ENCODE peak calls at places on chromosomes 11 and 22, in six cellular contexts. V is CD4-positive, alpha-beta memory T cell; L is psoas muscle; S is mesendoderm; R is thoracic aorta; Y is HCT116. O is an unnamed sample. For H3K4me1, the result is how much of the 10 kb centered on the place peaks cover.

GRCh38 chr11:65781962-65782815 is 1.4 kb upstream of the AP5B1 start:
- DNase-seq in V (no peak), L (peak), S (no peak), R (no peak), Y (no peak), O (no peak)

GRCh38 chr22:41561788-41562187 is 978 bp downstream of the CSDC2 start:
- DNase-seq in V (no peak), L (no peak), S (no peak), R (no peak), Y (no peak), O (no peak)

GRCh38 chr22:49243965-49244364 is 583.7 kb downstream of the BRD1 start:
- DNase-seq in V (no peak), L (no peak), S (no peak), R (no peak), Y (no peak), O (no peak)

GRCh38 chr11:1747753-1748466 is 2.5 kb downstream of the IFITM10 start:
- DNase-seq in V (no peak), L (peak), S (no peak), R (no peak), Y (no peak), O (no peak)

GRCh38 chr11:117535201-117535869 is 207.7 kb downstream of the CEP164 start:
- DNase-seq in V (no peak), L (peak), S (no peak), R (no peak), Y (no peak), O (peak)

GRCh38 chr11:20647976-20648565 is 21.3 kb upstream of the NELL1 start:
- DNase-seq in V (peak), L (no peak), S (peak), R (no peak), Y (peak), O (peak)

GRCh38 chr11:121887564-121887963 is 228.5 kb downstream of the BLID start:
- DNase-seq in V (no peak), L (no peak), S (no peak), R (no peak), Y (no peak), O (no peak)

GRCh38 chr22:48888466-48889208 is 939.0 kb downstream of the BRD1 start:
- DNase-seq in V (no peak), L (peak), S (no peak), R (no peak), Y (no peak), O (no peak)

GRCh38 chr11:64855596-64856304 is 11.3 kb upstream of the CDC42BPG start:
- DNase-seq in V (no peak), L (no peak), S (no peak), R (no peak), Y (no peak), O (no peak)

GRCh38 chr11:83020942-83021779 is 50.5 kb downstream of the RAB30 start:
- DNase-seq in V (no peak), L (no peak), S (no peak), R (no peak), Y (no peak), O (no peak)

GRCh38 chr22:36461665-36462474 is 19.6 kb downstream of the TXN2 start:
- DNase-seq in V (no peak), L (peak), S (peak), R (peak), Y (no peak), O (no peak)

GRCh38 chr11:96045622-96046456 is 121.9 kb upstream of the MTMR2 start:
- DNase-seq in V (no peak), L (no peak), S (peak), R (peak), Y (no peak), O (no peak)

GRCh38 chr11:64357904-64358535 is 942 bp upstream of the RPS6KA4 start:
- DNase-seq in V (no peak), L (no peak), S (no peak), R (no peak), Y (no peak), O (peak)

GRCh38 chr11:107493117-107493516 is 35.5 kb upstream of the CWF19L2 start:
- DNase-seq in V (no peak), L (no peak), S (no peak), R (no peak), Y (no peak), O (peak)

GRCh38 chr11:119334173-119334930 is at the start of gene RNF26:
- DNase-seq in V (peak), L (peak), S (peak), R (peak), Y (peak), O (peak)
- H3K4me1 ChIP-seq in V (under half), L (under half), S (under half), R (under half), Y (under half), O (under half)

GRCh38 chr11:115213007-115213406 is 291.2 kb downstream of the CADM1 start:
- DNase-seq in V (no peak), L (no peak), S (no peak), R (no peak), Y (no peak), O (no peak)

GRCh38 chr11:115217726-115218311 is 286.4 kb downstream of the CADM1 start:
- DNase-seq in V (no peak), L (no peak), S (no peak), R (no peak), Y (no peak), O (no peak)

GRCh38 chr11:115215694-115216615 is 288.3 kb downstream of the CADM1 start:
- DNase-seq in V (no peak), L (no peak), S (peak), R (no peak), Y (no peak), O (no peak)

GRCh38 chr11:115219378-115219777 is 284.8 kb downstream of the CADM1 start:
- DNase-seq in V (no peak), L (no peak), S (no peak), R (no peak), Y (no peak), O (no peak)

GRCh38 chr11:115214644-115215305 is 289.4 kb downstream of the CADM1 start:
- DNase-seq in V (no peak), L (no peak), S (no peak), R (no peak), Y (no peak), O (no peak)
- H3K27ac ChIP-seq in V (no peak), L (no peak), S (no peak), R (no peak), Y (no peak), O (no peak)

GRCh38 chr11:125075900-125076317 is 12.8 kb downstream of the SLC37A2 start:
- DNase-seq in V (no peak), L (no peak), S (no peak), R (no peak), Y (no peak), O (no peak)

GRCh38 chr11:125078016-125078415 is 14.9 kb downstream of the SLC37A2 start:
- DNase-seq in V (no peak), L (no peak), S (no peak), R (no peak), Y (no peak), O (no peak)

GRCh38 chr11:125074511-125075241 is 11.6 kb downstream of the SLC37A2 start:
- DNase-seq in V (no peak), L (no peak), S (peak), R (no peak), Y (no peak), O (peak)

GRCh38 chr11:125075242-125075625 is 12.1 kb downstream of the SLC37A2 start:
- DNase-seq in V (no peak), L (no peak), S (no peak), R (no peak), Y (no peak), O (no peak)

DNA sequence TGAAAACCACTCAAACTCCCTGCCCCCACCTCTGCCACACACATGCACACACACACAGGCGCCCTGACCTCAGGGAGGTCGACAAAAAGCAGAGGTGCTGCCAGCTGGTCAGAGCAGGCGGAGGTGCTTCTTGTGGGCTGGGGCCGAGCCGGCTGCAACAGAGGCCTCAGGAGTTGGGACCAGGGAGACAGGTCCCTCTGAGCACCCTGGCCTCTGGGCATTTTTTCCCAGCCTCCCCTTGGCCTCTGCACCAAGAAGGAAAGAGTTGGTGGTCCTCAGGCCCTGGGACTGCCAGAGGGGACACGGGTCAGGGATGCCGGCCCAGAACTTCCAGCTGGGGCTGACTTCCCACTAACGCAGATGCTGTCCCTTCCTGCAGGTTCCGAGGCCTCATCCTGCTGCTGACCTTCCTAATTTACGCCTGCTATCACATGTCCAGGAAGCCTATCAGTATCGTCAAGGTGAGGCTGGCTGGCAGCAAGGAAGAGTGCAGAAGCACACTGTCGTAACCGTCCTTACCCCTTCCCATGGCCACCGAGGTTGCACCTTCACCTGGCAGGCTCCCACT is 13.4 kb downstream of the SLC37A2 start:
- DNase-seq in V (no peak), L (no peak), S (no peak), R (no peak), Y (no peak), O (no peak)
- H3K4me1 ChIP-seq in V (under half), L (under half), S (under half), R (under half), Y (under half), O (under half)

GRCh38 chr11:19598456-19598855 is 114.2 kb upstream of the NAV2 start:
- DNase-seq in V (no peak), L (no peak), S (no peak), R (no peak), Y (no peak), O (no peak)
- H3K27ac ChIP-seq in V (no peak), L (no peak), S (no peak), R (peak), Y (no peak), O (no peak)

GRCh38 chr22:37659066-37659896 is 758 bp downstream of the PDXP start:
- DNase-seq in V (no peak), L (peak), S (no peak), R (no peak), Y (no peak), O (peak)
- H3K4me1 ChIP-seq in V (under half), L (under half), S (under half), R (under half), Y (under half), O (under half)

GRCh38 chr11:80024119-80024518 is 583.3 kb upstream of the TENM4 start:
- DNase-seq in V (no peak), L (no peak), S (peak), R (no peak), Y (no peak), O (peak)
- H3K27ac ChIP-seq in V (no peak), L (no peak), S (no peak), R (no peak), Y (no peak), O (no peak)

GRCh38 chr11:114175706-114176105 is 116.2 kb downstream of the ZBTB16 start:
- DNase-seq in V (no peak), L (peak), S (peak), R (no peak), Y (no peak), O (no peak)

GRCh38 chr11:114172055-114172861 is 112.7 kb downstream of the ZBTB16 start:
- DNase-seq in V (no peak), L (no peak), S (no peak), R (no peak), Y (no peak), O (no peak)

GRCh38 chr11:114174712-114175495 is 115.4 kb downstream of the ZBTB16 start:
- DNase-seq in V (no peak), L (peak), S (no peak), R (no peak), Y (no peak), O (no peak)

GRCh38 chr11:114172871-114173444 is 113.4 kb downstream of the ZBTB16 start:
- DNase-seq in V (no peak), L (peak), S (no peak), R (no peak), Y (no peak), O (no peak)

DNA sequence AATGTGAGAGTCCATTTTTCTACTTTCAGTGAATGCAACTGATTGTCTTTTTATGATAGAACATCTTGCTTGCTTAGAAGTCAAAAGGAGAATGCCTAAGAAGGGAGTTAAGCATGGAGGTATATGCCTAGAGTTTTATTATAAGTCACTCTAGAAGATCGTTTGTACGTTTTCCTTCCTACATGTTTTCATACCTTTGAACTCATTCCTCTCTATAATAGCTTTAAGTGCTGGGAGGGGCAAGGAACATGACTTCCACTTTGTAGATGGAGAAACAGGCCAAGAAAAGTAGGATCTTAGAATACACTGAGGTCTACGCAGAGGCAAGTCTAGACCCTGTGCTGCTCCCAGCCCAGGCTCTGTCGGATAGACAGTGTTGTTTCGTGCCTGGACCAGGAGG is 114.3 kb downstream of the ZBTB16 start:
- DNase-seq in V (no peak), L (peak), S (no peak), R (no peak), Y (no peak), O (peak)
- H3K4me1 ChIP-seq in V (half or more), L (half or more), S (under half), R (half or more), Y (under half), O (half or more)